ENCODE peak calls at places on chromosomes 4 and X, in nine cellular contexts. R is GM12878, F is GM10248, D is epithelial cell of proximal tubule, G is tibial nerve, M is ovary, P is cardiac muscle cell, X is A549, I is testis. J is an unnamed sample.

GRCh38 chrX:19990225-19990518 is 689 bp downstream of the BCLAF3 start:
- DNase-seq in R (no peak), F (no peak), D (no peak), G (no peak), M (no peak), P (no peak), X (peak; percentile 10), I (no peak), J (no peak)

GRCh38 chr4:186472948-186473347 is 82.4 kb downstream of the MTNR1A start:
- DNase-seq in R (no peak), F (no peak), D (no peak), G (no peak), M (no peak), P (peak; percentile 34), X (peak; percentile 6), I (no peak), J (no peak)

GRCh38 chrX:41779058-41779564 is 55.1 kb downstream of the GPR82 start:
- DNase-seq in R (no peak), F (no peak), D (peak; percentile 35), G (no peak), M (no peak), P (peak; percentile 72), X (peak; percentile 22), I (no peak), J (no peak)

GRCh38 chrX:152601848-152602616 is 35.7 kb upstream of the GABRQ start:
- DNase-seq in R (no peak), F (no peak), D (no peak), G (no peak), M (no peak), P (no peak), X (no peak), I (no peak), J (peak; percentile 2)

GRCh38 chr4:100206850-100207249 is 16.6 kb upstream of the DDIT4L start:
- DNase-seq in R (no peak), F (no peak), D (no peak), G (no peak), M (no peak), P (no peak), X (no peak), I (no peak), J (no peak)

GRCh38 chr4:147928400-147928799 is 196.5 kb downstream of the ARHGAP10 start:
- DNase-seq in R (no peak), F (no peak), D (no peak), G (no peak), M (no peak), P (no peak), X (no peak), I (no peak), J (no peak)

GRCh38 chr4:4388836-4389575 is 2.1 kb downstream of the NSG1 start:
- DNase-seq in R (no peak), F (no peak), D (no peak), G (no peak), M (peak; percentile 57), P (no peak), X (no peak), I (no peak), J (no peak)

GRCh38 chr4:65242156-65242846 is 428.0 kb downstream of the EPHA5 start:
- DNase-seq in R (no peak), F (no peak), D (no peak), G (no peak), M (no peak), P (no peak), X (no peak), I (no peak), J (no peak)

GRCh38 chr4:7874838-7875237 is 64.8 kb downstream of the AFAP1 start:
- DNase-seq in R (no peak), F (no peak), D (no peak), G (no peak), M (no peak), P (no peak), X (no peak), I (no peak), J (no peak)
- TF ChIP-seq CTCF in R (no peak), F (no peak), D (no peak), G (no peak), M (no peak), P (no peak), X (no peak), I (no peak), J (no peak)

GRCh38 chr4:71188951-71189350 is 149.9 kb upstream of the SLC4A4 start:
- DNase-seq in R (no peak), F (no peak), D (no peak), G (no peak), M (no peak), P (no peak), X (no peak), I (no peak), J (no peak)
- TF ChIP-seq CTCF in R (no peak), F (no peak), D (no peak), G (no peak), M (no peak), P (no peak), X (no peak), I (no peak), J (no peak)

GRCh38 chr4:25991296-25991695 is 77.3 kb downstream of the SMIM20 start:
- DNase-seq in R (no peak), F (no peak), D (no peak), G (no peak), M (no peak), P (no peak), X (no peak), I (no peak), J (no peak)

DNA sequence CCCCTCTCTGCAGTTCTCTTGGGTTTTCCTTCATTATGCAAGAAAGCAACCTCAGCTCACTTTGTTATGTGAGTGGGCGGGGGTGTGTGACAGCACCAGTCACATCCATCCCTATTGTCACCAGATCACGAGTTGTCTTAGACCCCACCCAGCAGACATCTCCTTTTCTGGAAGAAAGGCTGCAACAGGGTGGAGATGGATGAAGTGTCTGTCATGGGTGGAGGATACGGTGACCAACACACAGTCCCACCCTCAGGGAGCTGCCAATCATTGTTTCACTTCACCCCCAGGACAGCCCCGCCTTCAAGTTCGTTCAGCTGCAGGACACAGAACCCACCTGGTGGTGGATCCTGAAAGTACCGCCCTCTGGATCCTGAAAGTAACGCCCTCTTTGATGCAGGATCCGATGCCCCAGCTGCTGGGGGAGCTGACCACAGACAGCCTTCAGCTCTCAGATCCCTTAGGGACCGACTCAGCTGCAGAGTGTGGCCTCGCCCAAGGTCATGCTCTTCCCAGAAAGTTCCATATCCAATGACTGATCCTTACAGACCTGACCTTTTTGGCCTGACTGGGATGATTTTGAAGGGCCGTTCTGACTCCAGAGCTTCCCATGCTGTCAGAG is 79.7 kb downstream of the SMIM20 start:
- DNase-seq in R (no peak), F (peak; percentile 42), D (no peak), G (no peak), M (no peak), P (no peak), X (peak; percentile 13), I (no peak), J (peak; percentile 59)
- TF ChIP-seq CTCF in R (peak; percentile 41), F (no peak), D (peak; percentile 29), G (no peak), M (no peak), P (peak; percentile 41), X (no peak), I (no peak), J (peak; percentile 68)

GRCh38 chrX:39445336-39445735 is 644.1 kb downstream of the MID1IP1 start:
- DNase-seq in R (no peak), F (no peak), D (no peak), G (no peak), M (no peak), P (peak; percentile 33), X (no peak), I (peak; percentile 40), J (peak; percentile 19)
- TF ChIP-seq CTCF in R (no peak), F (peak; percentile 16), D (peak; percentile 49), G (no peak), M (no peak), P (peak; percentile 31), X (no peak), I (no peak), J (no peak)

DNA sequence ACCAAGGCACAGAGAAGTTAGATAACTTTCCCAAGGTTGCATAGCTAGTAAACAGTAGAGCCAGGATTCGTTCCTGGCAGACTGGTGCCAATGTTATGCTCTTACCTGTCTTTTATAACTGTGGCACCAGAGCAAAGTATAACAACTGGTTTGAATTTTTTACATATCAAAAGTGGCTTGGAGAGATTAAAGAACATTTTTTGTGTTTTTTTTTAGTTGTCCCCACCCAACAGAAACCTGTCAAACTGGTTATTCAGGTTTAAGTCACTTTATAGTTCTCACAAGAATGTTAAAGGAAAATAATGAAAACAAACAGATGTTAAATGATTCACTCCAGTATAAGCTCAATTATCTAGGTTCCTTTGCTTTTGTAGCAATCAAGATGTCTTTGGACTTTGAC is 15.6 kb upstream of the FAM47E start:
- DNase-seq in R (no peak), F (no peak), D (no peak), G (no peak), M (no peak), P (no peak), X (no peak), I (no peak), J (no peak)
- TF ChIP-seq CTCF in R (no peak), F (no peak), D (no peak), G (no peak), M (no peak), P (no peak), X (no peak), I (no peak), J (no peak)

GRCh38 chrX:140123446-140123845 is 158.1 kb upstream of the CXorf66 start:
- DNase-seq in R (no peak), F (no peak), D (no peak), G (no peak), M (no peak), P (no peak), X (no peak), I (no peak), J (peak; percentile 16)
- TF ChIP-seq CTCF in R (no peak), F (peak; percentile 7), D (peak; percentile 61), G (no peak), M (no peak), P (peak; percentile 30), X (no peak), I (no peak), J (peak; percentile 15)

GRCh38 chr4:86855572-86855971 is 6.4 kb upstream of the SLC10A6 start:
- DNase-seq in R (no peak), F (no peak), D (no peak), G (no peak), M (no peak), P (no peak), X (no peak), I (no peak), J (no peak)
- TF ChIP-seq CTCF in R (no peak), F (no peak), D (no peak), G (no peak), M (no peak), P (no peak), X (no peak), I (no peak), J (no peak)

J was measured in endothelial cell.